ENCODE peak calls at places on chromosomes 5 and 9, in nine cellular contexts. O, C, Y, N, E, K, M, T and B are unnamed samples.

GRCh38 chr9:137506702-137507171 is 43.5 kb downstream of the PNPLA7 start:
- DNase-seq in O (no peak), C (no peak), Y (no peak), N (peak; percentile 64), E (no peak), K (no peak), M (peak; percentile 55), T (no peak), B (peak; percentile 81)

GRCh38 chr5:5883562-5883961 is 461.1 kb downstream of the ICE1 start:
- DNase-seq in O (no peak), C (no peak), Y (no peak), N (no peak), E (no peak), K (no peak), M (no peak), T (no peak), B (no peak)

GRCh38 chr9:72278959-72279358 is 86.0 kb downstream of the ZFAND5 start:
- DNase-seq in O (no peak), C (no peak), Y (no peak), N (no peak), E (no peak), K (no peak), M (no peak), T (no peak), B (no peak)

GRCh38 chr5:161847896-161848510 is at the start of gene GABRA1:
- DNase-seq in O (no peak), C (no peak), Y (no peak), N (no peak), E (no peak), K (no peak), M (peak; percentile 37), T (peak; percentile 43), B (no peak)

GRCh38 chr5:40378431-40379175 is 301.1 kb upstream of the PTGER4 start:
- DNase-seq in O (no peak), C (no peak), Y (no peak), N (no peak), E (no peak), K (no peak), M (no peak), T (no peak), B (no peak)

GRCh38 chr9:113011911-113012381 is at the start of gene ZNF883:
- DNase-seq in O (no peak), C (peak; percentile 1), Y (peak; percentile 27), N (no peak), E (peak; percentile 78), K (no peak), M (peak; percentile 74), T (peak; percentile 42), B (no peak)

GRCh38 chr9:89482950-89483349 is 15.0 kb downstream of the SEMA4D start:
- DNase-seq in O (no peak), C (peak; percentile 3), Y (no peak), N (no peak), E (no peak), K (no peak), M (no peak), T (no peak), B (no peak)

GRCh38 chr5:8553364-8553763 is 684.4 kb downstream of the MTRR start:
- DNase-seq in O (no peak), C (no peak), Y (no peak), N (no peak), E (no peak), K (no peak), M (no peak), T (no peak), B (no peak)